ENCODE peak calls at places on chromosome X, in four cellular contexts. N is breast epithelium, O is mammary epithelial cell, L is pancreas. Y is an unnamed sample. For H3K27me3, the result is how much of the 10 kb centered on the place peaks cover.

GRCh38 chrX:45602151-45602550 is 401.5 kb upstream of the DIPK2B start:
- DNase-seq in L (no peak), O (no peak), N (no peak), Y (no peak)

GRCh38 chrX:19876962-19877361 is 10.4 kb downstream of the SH3KBP1 start:
- DNase-seq in L (no peak), N (no peak), O (no peak), Y (no peak)

GRCh38 chrX:9876205-9876604 is 90.0 kb downstream of the SHROOM2 start:
- DNase-seq in L (no peak), O (no peak), N (no peak), Y (no peak)

GRCh38 chrX:65821721-65822496 is 154.5 kb downstream of the MSN start:
- DNase-seq in N (no peak), O (no peak), L (no peak), Y (no peak)

GRCh38 chrX:67697452-67697851 is 153.6 kb downstream of the AR start:
- DNase-seq in N (no peak), O (no peak), L (no peak), Y (no peak)

GRCh38 chrX:80765226-80765625 is 44.5 kb downstream of the BRWD3 start:
- DNase-seq in N (no peak), L (no peak), O (peak), Y (no peak)

GRCh38 chrX:69493193-69493592 is 10.9 kb upstream of the NALF2 start:
- DNase-seq in N (no peak), L (peak), O (peak), Y (peak)

GRCh38 chrX:143115466-143115865 is 89.7 kb downstream of the SPANXN4 start:
- DNase-seq in N (no peak), L (no peak), O (no peak), Y (no peak)

GRCh38 chrX:134737061-134737460 is 78.8 kb upstream of the PLAC1 start:
- DNase-seq in N (no peak), O (no peak), L (no peak), Y (no peak)

GRCh38 chrX:50635811-50636365 is 165.3 kb upstream of the DGKK start:
- DNase-seq in N (no peak), L (no peak), O (no peak), Y (peak)

GRCh38 chrX:100615015-100615414 is 21.6 kb downstream of the TSPAN6 start:
- DNase-seq in L (no peak), O (peak), N (no peak), Y (no peak)

GRCh38 chrX:68536884-68537283 is 38.0 kb downstream of the YIPF6 start:
- DNase-seq in O (no peak), L (no peak), N (no peak), Y (no peak)

GRCh38 chrX:46268429-46268828 is 276.8 kb downstream of the ZNF674 start:
- DNase-seq in O (peak), L (no peak), N (no peak), Y (no peak)

GRCh38 chrX:29487714-29488113 is 727.6 kb upstream of the MAGEB2 start:
- DNase-seq in L (no peak), N (no peak), O (no peak), Y (no peak)

GRCh38 chrX:18643243-18643642 is 28.7 kb downstream of the RS1 start:
- DNase-seq in N (no peak), O (no peak), L (no peak), Y (no peak)

GRCh38 chrX:120690344-120690743 is 60.5 kb upstream of the C1GALT1C1 start:
- DNase-seq in N (no peak), L (no peak), O (no peak), Y (no peak)

GRCh38 chrX:49993661-49994060 is 71.3 kb downstream of the CLCN5 start:
- DNase-seq in N (no peak), L (no peak), O (no peak), Y (no peak)

GRCh38 chrX:22159071-22159470 is 113.6 kb upstream of the CBLL2 start:
- DNase-seq in N (no peak), L (no peak), O (peak), Y (no peak)

GRCh38 chrX:2984342-2984741 is 22.0 kb upstream of the ARSH start:
- DNase-seq in L (no peak), N (no peak), O (no peak), Y (no peak)

GRCh38 chrX:54494970-54495813 is 842 bp downstream of the FGD1 start:
- DNase-seq in L (peak), N (no peak), O (peak), Y (no peak)

GRCh38 chrX:133776072-133776471 is 209.3 kb downstream of the GPC3 start:
- DNase-seq in O (no peak), N (no peak), L (peak), Y (no peak)

GRCh38 chrX:41542151-41542935 is 95.2 kb downstream of the NYX start:
- DNase-seq in N (no peak), L (no peak), O (no peak), Y (no peak)

GRCh38 chrX:85326234-85327059 is 53.0 kb downstream of the POF1B start:
- DNase-seq in L (no peak), N (no peak), O (no peak), Y (no peak)

GRCh38 chrX:150062292-150063137 is 124.2 kb upstream of the EOLA2 start:
- DNase-seq in N (no peak), O (no peak), L (no peak), Y (no peak)

GRCh38 chrX:116961872-116962582 is 499.3 kb upstream of the CT83 start:
- DNase-seq in L (no peak), O (peak), N (no peak), Y (no peak)

GRCh38 chrX:114038358-114038757 is 545.5 kb upstream of the HTR2C start:
- DNase-seq in O (no peak), N (no peak), L (no peak), Y (no peak)

GRCh38 chrX:104318330-104319009 is 63.7 kb upstream of the ESX1 start:
- DNase-seq in L (peak), N (no peak), O (peak), Y (no peak)

GRCh38 chrX:146967296-146967695 is 152.8 kb upstream of the CXorf51A start:
- DNase-seq in O (no peak), L (no peak), N (no peak), Y (no peak)

GRCh38 chrX:18543738-18544137 is 118.3 kb downstream of the CDKL5 start:
- DNase-seq in O (no peak), N (no peak), L (no peak), Y (no peak)

GRCh38 chrX:22666441-22666840 is 333.3 kb upstream of the DDX53 start:
- DNase-seq in L (no peak), N (no peak), O (peak), Y (no peak)

GRCh38 chrX:150363561-150364346 is 637 bp downstream of the MAMLD1 start:
- DNase-seq in O (peak), L (peak), N (no peak), Y (peak)

GRCh38 chrX:21656587-21657317 is 1.4 kb downstream of the KLHL34 start:
- DNase-seq in N (no peak), L (peak), O (no peak), Y (no peak)

GRCh38 chrX:39984191-39984956 is 113.4 kb downstream of the BCOR start:
- DNase-seq in N (no peak), O (peak), L (no peak), Y (no peak)

GRCh38 chrX:39982927-39983326 is 114.8 kb downstream of the BCOR start:
- DNase-seq in O (no peak), L (no peak), N (no peak), Y (no peak)

GRCh38 chrX:39985116-39985515 is 112.6 kb downstream of the BCOR start:
- DNase-seq in N (no peak), L (no peak), O (no peak), Y (no peak)

GRCh38 chrX:39983715-39984114 is 114.0 kb downstream of the BCOR start:
- DNase-seq in N (no peak), L (no peak), O (peak), Y (no peak)

DNA sequence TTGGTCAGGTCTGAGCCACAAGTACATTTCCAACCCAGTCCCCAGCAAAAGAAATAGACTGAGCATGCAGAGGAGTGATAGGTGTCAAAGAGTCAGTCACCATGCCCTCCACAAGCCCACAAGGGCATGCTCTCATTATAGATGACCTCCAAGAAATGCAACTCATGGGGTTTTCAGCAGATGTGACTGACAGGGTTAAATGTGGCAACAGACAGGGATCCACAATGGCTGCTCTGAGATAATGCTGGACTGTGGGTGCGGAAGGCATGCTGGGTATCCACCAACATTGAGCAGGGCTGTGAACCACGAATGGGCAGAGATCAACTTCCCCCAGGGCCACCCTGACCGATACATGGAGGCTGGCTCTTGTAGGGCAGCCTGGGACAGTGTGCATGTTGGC is 115.8 kb downstream of the BCOR start:
- DNase-seq in O (no peak), L (no peak), N (no peak), Y (no peak)
- H3K27me3 ChIP-seq in O (under half), L (under half), N (under half), Y (under half)

DNA sequence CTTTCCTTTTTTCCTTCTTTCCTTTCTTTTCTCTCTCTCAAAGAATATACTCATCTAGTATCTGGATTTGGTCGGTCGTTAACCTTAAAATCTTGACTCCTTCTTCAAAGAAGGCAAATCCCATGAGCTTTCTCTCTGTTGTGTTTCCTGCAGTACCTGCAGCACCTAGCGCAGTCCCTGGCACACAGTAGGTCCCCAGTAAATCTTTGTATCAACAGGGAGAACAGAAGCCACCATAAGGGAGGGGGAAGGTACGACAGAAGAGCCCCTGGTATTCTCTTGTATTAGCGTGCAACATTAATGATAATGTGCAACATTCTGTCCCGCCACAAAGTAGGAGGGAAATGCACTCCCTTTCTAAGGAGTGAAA is 133.5 kb downstream of the AMELX start:
- DNase-seq in O (no peak), L (no peak), N (no peak), Y (no peak)
- H3K27me3 ChIP-seq in O (under half), L (under half), N (under half), Y (under half)

DNA sequence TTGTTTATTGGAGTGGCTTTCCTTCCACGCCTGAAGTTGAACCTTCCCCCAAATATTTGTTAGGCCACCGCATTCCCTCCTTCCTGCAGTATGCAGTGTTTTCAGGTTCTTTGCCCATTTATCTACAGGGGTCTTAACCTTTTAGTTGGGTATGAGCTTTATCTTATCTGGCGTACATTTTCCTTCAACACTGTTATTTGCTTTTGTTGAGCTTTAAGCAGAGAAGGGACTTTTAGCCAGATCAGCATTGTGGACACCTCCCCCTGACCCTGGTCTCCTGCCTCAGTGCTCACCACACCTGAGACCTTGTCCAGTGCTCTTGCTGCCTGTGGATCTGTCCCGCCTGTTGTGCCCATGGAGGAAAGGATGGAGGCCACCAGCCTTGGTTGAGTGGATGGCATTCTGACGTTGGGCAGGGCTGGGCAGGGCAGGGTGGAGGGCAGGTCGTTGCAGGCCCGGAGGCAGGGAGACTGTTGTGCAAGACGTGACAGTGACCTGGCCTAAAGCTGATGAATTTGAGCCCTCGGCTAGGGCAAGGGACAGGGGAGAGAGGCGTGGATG is 1.0 kb upstream of the DUSP9 start:
- DNase-seq in O (no peak), L (peak), N (no peak), Y (no peak)
- H3K27me3 ChIP-seq in O (under half), L (under half), N (under half), Y (under half)

GRCh38 chrX:55777596-55777995 is 60.0 kb downstream of the RRAGB start:
- DNase-seq in N (no peak), O (no peak), L (no peak), Y (no peak)
- H3K27me3 ChIP-seq in N (under half), O (under half), L (under half), Y (under half)

DNA sequence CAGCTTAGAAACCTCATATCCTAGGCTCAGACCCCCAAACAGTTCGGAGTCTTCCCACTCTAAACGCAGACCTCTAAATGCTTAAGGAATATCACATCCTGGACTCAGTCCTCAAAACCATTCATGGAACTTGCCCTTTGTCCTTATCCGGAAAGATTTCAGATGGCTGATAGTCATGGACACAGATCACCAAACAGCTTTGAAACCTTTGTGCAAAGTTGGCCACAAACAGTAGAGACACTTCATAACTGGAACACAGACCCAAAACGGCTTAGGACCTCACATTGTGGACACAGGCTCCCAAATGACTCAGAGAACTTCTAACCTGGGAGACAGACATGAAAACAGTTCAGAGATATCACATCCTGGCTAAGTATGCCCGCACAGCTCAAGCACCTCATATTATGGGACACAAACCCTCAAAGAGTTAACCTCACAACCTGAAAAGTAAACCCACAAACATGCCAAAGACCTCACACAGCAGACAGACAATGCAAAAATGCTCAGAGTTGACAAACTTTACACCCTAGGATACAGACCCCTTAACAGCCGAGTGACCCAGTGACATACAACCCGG is 15.5 kb downstream of the SUV39H1 start:
- DNase-seq in N (no peak), L (no peak), O (no peak), Y (no peak)
- H3K27me3 ChIP-seq in N (under half), L (under half), O (under half), Y (under half)

DNA sequence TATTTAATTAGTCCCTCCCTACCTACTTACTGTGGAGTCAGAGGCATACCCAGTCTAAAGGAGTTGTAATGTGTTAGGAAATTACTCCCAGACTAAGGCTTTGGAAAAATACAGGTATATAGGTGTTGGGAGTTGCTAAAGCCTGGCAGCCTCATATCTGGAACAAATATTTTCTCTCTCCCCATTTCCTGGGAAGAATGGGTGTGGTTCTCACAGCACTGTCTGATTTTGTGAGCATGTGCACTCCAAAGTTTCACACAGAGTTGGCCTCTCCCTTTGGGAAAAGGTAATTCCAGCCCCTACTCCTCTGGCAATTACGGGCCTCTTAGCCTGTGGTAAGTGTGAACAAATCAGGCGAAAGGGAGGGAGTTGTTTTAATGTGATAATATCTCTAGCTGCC is 187.0 kb downstream of the MID1IP1 start:
- DNase-seq in O (no peak), L (no peak), N (no peak), Y (no peak)
- H3K27me3 ChIP-seq in O (under half), L (under half), N (under half), Y (under half)

GRCh38 chrX:73268463-73268862 is 53.8 kb upstream of the NAP1L2 start:
- DNase-seq in L (no peak), N (no peak), O (peak), Y (no peak)

GRCh38 chrX:73266766-73267165 is 52.1 kb upstream of the NAP1L2 start:
- DNase-seq in O (no peak), L (no peak), N (no peak), Y (no peak)

GRCh38 chrX:73267206-73267605 is 52.6 kb upstream of the NAP1L2 start:
- DNase-seq in L (no peak), N (no peak), O (no peak), Y (no peak)

GRCh38 chrX:73270753-73271152 is 56.1 kb upstream of the NAP1L2 start:
- DNase-seq in N (no peak), L (no peak), O (no peak), Y (no peak)

DNA sequence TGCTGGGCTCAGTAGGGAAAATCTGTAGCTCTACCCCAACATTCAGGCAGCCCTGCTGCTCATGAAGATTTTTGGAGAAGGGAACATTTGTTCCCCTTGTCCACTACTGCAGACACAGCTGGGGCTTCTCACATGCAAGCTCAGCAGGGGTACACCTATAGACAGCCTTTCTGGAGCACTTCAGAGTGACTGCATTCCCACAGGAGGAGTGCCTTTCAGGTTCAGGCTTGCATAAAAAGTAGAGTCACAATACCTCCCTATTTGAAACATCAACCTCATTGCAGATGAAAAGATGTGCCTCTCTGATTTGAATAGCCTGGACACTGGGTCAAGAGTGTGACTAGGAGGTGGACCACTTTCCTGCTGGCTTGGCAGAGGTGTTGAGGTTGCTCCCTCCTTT is 53.3 kb upstream of the NAP1L2 start:
- DNase-seq in O (no peak), N (no peak), L (no peak), Y (no peak)
- H3K27me3 ChIP-seq in O (under half), N (under half), L (under half), Y (under half)

Y was measured in vagina.